ENCODE peak calls at places on chromosomes 6 and 20, in nine cellular contexts. N is uterus, G is HS-5, B is NCI-H82, V is stromal cell of bone marrow, L is AG10803, P is adrenal gland, Q is AML-193, E is small intestine. A is an unnamed sample.
A peak's percentile ranks its signal among the peaks of the same experiment; 100 is the strongest.

GRCh38 chr6:83055366-83055964 is 10.2 kb downstream of the UBE3D start:
- DNase-seq in N (peak; percentile 28), G (no peak), B (peak; percentile 62), V (no peak), L (peak; percentile 52), P (peak; percentile 41), Q (peak; percentile 66), E (peak; percentile 47), A (no peak)

GRCh38 chr20:58694241-58695083 is 1.9 kb downstream of the NPEPL1 start:
- DNase-seq in N (no peak), G (no peak), B (no peak), V (no peak), L (no peak), P (no peak), Q (no peak), E (no peak), A (no peak)

GRCh38 chr20:63702036-63702665 is 5.6 kb downstream of the ARFRP1 start:
- DNase-seq in N (no peak), G (no peak), B (no peak), V (no peak), L (no peak), P (peak; percentile 18), Q (no peak), E (no peak), A (no peak)

GRCh38 chr6:139540276-139540675 is 165.8 kb upstream of the CITED2 start:
- DNase-seq in N (no peak), G (peak; percentile 79), B (no peak), V (peak; percentile 72), L (peak; percentile 93), P (no peak), Q (peak; percentile 75), E (peak; percentile 41), A (no peak)

GRCh38 chr20:45592574-45593189 is 13.6 kb upstream of the WFDC8 start:
- DNase-seq in N (no peak), G (peak; percentile 53), B (peak; percentile 89), V (peak; percentile 13), L (peak; percentile 30), P (no peak), Q (peak; percentile 75), E (peak; percentile 55), A (no peak)

GRCh38 chr6:35083507-35083906 is 57.6 kb downstream of the TCP11 start:
- DNase-seq in N (no peak), G (no peak), B (no peak), V (no peak), L (no peak), P (no peak), Q (no peak), E (peak; percentile 43), A (no peak)

GRCh38 chr20:35093245-35093884 is 758 bp upstream of the TRPC4AP start:
- DNase-seq in N (no peak), G (peak; percentile 57), B (no peak), V (peak; percentile 71), L (peak; percentile 71), P (no peak), Q (peak; percentile 58), E (no peak), A (no peak)

GRCh38 chr20:18737140-18737539 is 76.4 kb upstream of the SCP2D1 start:
- DNase-seq in N (no peak), G (no peak), B (no peak), V (no peak), L (no peak), P (no peak), Q (no peak), E (no peak), A (no peak)

GRCh38 chr6:126041516-126042447 is 55.4 kb downstream of the TRMT11 start:
- DNase-seq in N (no peak), G (no peak), B (no peak), V (no peak), L (peak; percentile 14), P (no peak), Q (no peak), E (no peak), A (no peak)

GRCh38 chr6:17580518-17581048 is 19.5 kb upstream of the FAM8A1 start:
- DNase-seq in N (peak; percentile 27), G (no peak), B (peak; percentile 70), V (no peak), L (peak; percentile 34), P (peak; percentile 24), Q (no peak), E (no peak), A (no peak)

GRCh38 chr6:6633898-6634734 is 45.6 kb downstream of the LY86 start:
- DNase-seq in N (no peak), G (no peak), B (no peak), V (no peak), L (no peak), P (no peak), Q (no peak), E (no peak), A (no peak)

GRCh38 chr6:52063584-52064400 is 23.6 kb downstream of the PKHD1 start:
- DNase-seq in N (no peak), G (peak; percentile 15), B (peak; percentile 85), V (peak; percentile 2), L (peak; percentile 42), P (no peak), Q (peak; percentile 91), E (peak; percentile 52), A (no peak)